ENCODE peak calls at places on chromosomes 1 and 21, in eight cellular contexts. One of them, this sample, is unnamed. For H3K9me3, the result is how much of the 10 kb centered on the place peaks cover.

GRCh38 chr1:201624741-201625646 is 86.1 kb downstream of the NAV1 start:
- DNase-seq in Peyer's patch: no peak
- DNase-seq in psoas muscle: no peak
- DNase-seq in cardiac muscle cell: no peak
- DNase-seq in stomach: no peak
- DNase-seq in GM23248: peak
- DNase-seq in SK-N-SH: no peak
- DNase-seq in fibroblast of lung: peak
- DNase-seq in this sample: no peak

GRCh38 chr1:174191255-174191906 is 32.1 kb downstream of the RABGAP1L start:
- DNase-seq in Peyer's patch: no peak
- DNase-seq in psoas muscle: no peak
- DNase-seq in cardiac muscle cell: no peak
- DNase-seq in stomach: no peak
- DNase-seq in GM23248: peak
- DNase-seq in SK-N-SH: no peak
- DNase-seq in fibroblast of lung: no peak
- DNase-seq in this sample: no peak

GRCh38 chr21:20971296-20971921 is 26.8 kb upstream of the NCAM2 start:
- DNase-seq in Peyer's patch: no peak
- DNase-seq in psoas muscle: peak
- DNase-seq in cardiac muscle cell: peak
- DNase-seq in stomach: no peak
- DNase-seq in GM23248: peak
- DNase-seq in SK-N-SH: peak
- DNase-seq in fibroblast of lung: peak
- DNase-seq in this sample: peak

GRCh38 chr1:175866776-175867175 is 123.4 kb upstream of the TNR start:
- DNase-seq in Peyer's patch: no peak
- DNase-seq in psoas muscle: no peak
- DNase-seq in cardiac muscle cell: no peak
- DNase-seq in stomach: no peak
- DNase-seq in GM23248: no peak
- DNase-seq in SK-N-SH: no peak
- DNase-seq in fibroblast of lung: no peak
- DNase-seq in this sample: no peak

GRCh38 chr1:160085686-160086089 is 4.3 kb downstream of the KCNJ9 start:
- DNase-seq in Peyer's patch: peak
- DNase-seq in psoas muscle: peak
- DNase-seq in cardiac muscle cell: peak
- DNase-seq in stomach: peak
- DNase-seq in GM23248: peak
- DNase-seq in SK-N-SH: peak
- DNase-seq in fibroblast of lung: peak
- DNase-seq in this sample: peak

GRCh38 chr1:118110580-118110979 is 74.4 kb downstream of the SPAG17 start:
- DNase-seq in Peyer's patch: no peak
- DNase-seq in psoas muscle: no peak
- DNase-seq in cardiac muscle cell: no peak
- DNase-seq in stomach: no peak
- DNase-seq in GM23248: no peak
- DNase-seq in SK-N-SH: no peak
- DNase-seq in fibroblast of lung: no peak
- DNase-seq in this sample: no peak

GRCh38 chr1:83017701-83018100 is 981.2 kb downstream of the TTLL7 start:
- DNase-seq in Peyer's patch: no peak
- DNase-seq in psoas muscle: no peak
- DNase-seq in cardiac muscle cell: peak
- DNase-seq in stomach: no peak
- DNase-seq in GM23248: no peak
- DNase-seq in SK-N-SH: no peak
- DNase-seq in fibroblast of lung: no peak
- DNase-seq in this sample: no peak

GRCh38 chr21:37915516-37915915 is 741 bp downstream of the KCNJ6 start:
- DNase-seq in Peyer's patch: no peak
- DNase-seq in psoas muscle: no peak
- DNase-seq in cardiac muscle cell: peak
- DNase-seq in stomach: no peak
- DNase-seq in GM23248: no peak
- DNase-seq in SK-N-SH: peak
- DNase-seq in fibroblast of lung: no peak
- DNase-seq in this sample: no peak

GRCh38 chr21:15659768-15660423 is 69.9 kb upstream of the USP25 start:
- DNase-seq in Peyer's patch: peak
- DNase-seq in psoas muscle: no peak
- DNase-seq in cardiac muscle cell: no peak
- DNase-seq in stomach: no peak
- DNase-seq in GM23248: no peak
- DNase-seq in SK-N-SH: no peak
- DNase-seq in fibroblast of lung: no peak
- DNase-seq in this sample: peak

GRCh38 chr1:154999651-155000474 is 2.7 kb upstream of the ZBTB7B start:
- DNase-seq in Peyer's patch: peak
- DNase-seq in psoas muscle: peak
- DNase-seq in cardiac muscle cell: peak
- DNase-seq in stomach: peak
- DNase-seq in GM23248: peak
- DNase-seq in SK-N-SH: peak
- DNase-seq in fibroblast of lung: no peak
- DNase-seq in this sample: peak

GRCh38 chr1:17189632-17190525 is 15.0 kb upstream of the PADI1 start:
- DNase-seq in Peyer's patch: peak
- DNase-seq in psoas muscle: no peak
- DNase-seq in cardiac muscle cell: no peak
- DNase-seq in stomach: peak
- DNase-seq in GM23248: peak
- DNase-seq in SK-N-SH: no peak
- DNase-seq in fibroblast of lung: peak
- DNase-seq in this sample: no peak

GRCh38 chr1:236862231-236862591 is 67.1 kb downstream of the MTR start:
- DNase-seq in Peyer's patch: no peak
- DNase-seq in psoas muscle: no peak
- DNase-seq in cardiac muscle cell: no peak
- DNase-seq in stomach: no peak
- DNase-seq in GM23248: no peak
- DNase-seq in SK-N-SH: no peak
- DNase-seq in fibroblast of lung: no peak
- DNase-seq in this sample: no peak

GRCh38 chr1:34656706-34657105 is 98.1 kb upstream of the GJB5 start:
- DNase-seq in Peyer's patch: no peak
- DNase-seq in psoas muscle: no peak
- DNase-seq in cardiac muscle cell: no peak
- DNase-seq in stomach: no peak
- DNase-seq in GM23248: no peak
- DNase-seq in SK-N-SH: no peak
- DNase-seq in fibroblast of lung: no peak
- DNase-seq in this sample: no peak

GRCh38 chr1:6185635-6186382 is 5.7 kb upstream of the CHD5 start:
- DNase-seq in Peyer's patch: no peak
- DNase-seq in psoas muscle: peak
- DNase-seq in cardiac muscle cell: peak
- DNase-seq in stomach: no peak
- DNase-seq in GM23248: peak
- DNase-seq in SK-N-SH: peak
- DNase-seq in fibroblast of lung: peak
- DNase-seq in this sample: no peak

GRCh38 chr1:220917101-220917500 is 37.9 kb downstream of the HLX start:
- DNase-seq in Peyer's patch: no peak
- DNase-seq in psoas muscle: no peak
- DNase-seq in cardiac muscle cell: no peak
- DNase-seq in stomach: no peak
- DNase-seq in GM23248: no peak
- DNase-seq in SK-N-SH: no peak
- DNase-seq in fibroblast of lung: no peak
- DNase-seq in this sample: no peak

GRCh38 chr1:198168180-198168579 is 11.4 kb downstream of the NEK7 start:
- DNase-seq in Peyer's patch: no peak
- DNase-seq in psoas muscle: no peak
- DNase-seq in cardiac muscle cell: no peak
- DNase-seq in stomach: no peak
- DNase-seq in GM23248: peak
- DNase-seq in SK-N-SH: no peak
- DNase-seq in fibroblast of lung: peak
- DNase-seq in this sample: no peak

GRCh38 chr1:51583532-51583931 is 33.4 kb upstream of the OSBPL9 start:
- DNase-seq in Peyer's patch: peak
- DNase-seq in psoas muscle: peak
- DNase-seq in cardiac muscle cell: no peak
- DNase-seq in stomach: peak
- DNase-seq in GM23248: peak
- DNase-seq in SK-N-SH: no peak
- DNase-seq in fibroblast of lung: peak
- DNase-seq in this sample: no peak

GRCh38 chr1:180248731-180249681 is 18.9 kb downstream of the LHX4 start:
- DNase-seq in Peyer's patch: no peak
- DNase-seq in psoas muscle: peak
- DNase-seq in cardiac muscle cell: peak
- DNase-seq in stomach: no peak
- DNase-seq in GM23248: peak
- DNase-seq in SK-N-SH: peak
- DNase-seq in fibroblast of lung: no peak
- DNase-seq in this sample: no peak

GRCh38 chr1:6330410-6330827 is 63.1 kb downstream of the ACOT7 start:
- DNase-seq in Peyer's patch: no peak
- DNase-seq in psoas muscle: no peak
- DNase-seq in cardiac muscle cell: no peak
- DNase-seq in stomach: no peak
- DNase-seq in GM23248: peak
- DNase-seq in SK-N-SH: no peak
- DNase-seq in fibroblast of lung: peak
- DNase-seq in this sample: no peak

GRCh38 chr21:36646011-36646410 is 52.9 kb upstream of the SIM2 start:
- DNase-seq in Peyer's patch: no peak
- DNase-seq in psoas muscle: no peak
- DNase-seq in cardiac muscle cell: no peak
- DNase-seq in stomach: no peak
- DNase-seq in GM23248: no peak
- DNase-seq in SK-N-SH: no peak
- DNase-seq in fibroblast of lung: no peak
- DNase-seq in this sample: no peak

GRCh38 chr1:38609166-38609880 is 250.2 kb downstream of the RRAGC start:
- DNase-seq in Peyer's patch: no peak
- DNase-seq in psoas muscle: no peak
- DNase-seq in cardiac muscle cell: no peak
- DNase-seq in stomach: no peak
- DNase-seq in GM23248: no peak
- DNase-seq in SK-N-SH: no peak
- DNase-seq in fibroblast of lung: no peak
- DNase-seq in this sample: no peak

GRCh38 chr1:41513388-41513745 is 28.9 kb upstream of the EDN2 start:
- DNase-seq in Peyer's patch: no peak
- DNase-seq in psoas muscle: peak
- DNase-seq in cardiac muscle cell: no peak
- DNase-seq in stomach: no peak
- DNase-seq in GM23248: no peak
- DNase-seq in SK-N-SH: peak
- DNase-seq in fibroblast of lung: no peak
- DNase-seq in this sample: no peak

GRCh38 chr1:15985611-15986272 is 9.8 kb upstream of the ZBTB17 start:
- DNase-seq in Peyer's patch: no peak
- DNase-seq in psoas muscle: no peak
- DNase-seq in cardiac muscle cell: no peak
- DNase-seq in stomach: no peak
- DNase-seq in GM23248: no peak
- DNase-seq in SK-N-SH: no peak
- DNase-seq in fibroblast of lung: no peak
- DNase-seq in this sample: no peak

GRCh38 chr1:99869304-99869703 is 19.1 kb downstream of the AGL start:
- DNase-seq in Peyer's patch: no peak
- DNase-seq in psoas muscle: no peak
- DNase-seq in cardiac muscle cell: no peak
- DNase-seq in stomach: no peak
- DNase-seq in GM23248: peak
- DNase-seq in SK-N-SH: no peak
- DNase-seq in fibroblast of lung: peak
- DNase-seq in this sample: no peak
- H3K9me3 ChIP-seq in Peyer's patch: under half
- H3K9me3 ChIP-seq in psoas muscle: under half
- H3K9me3 ChIP-seq in cardiac muscle cell: under half
- H3K9me3 ChIP-seq in stomach: under half
- H3K9me3 ChIP-seq in GM23248: under half
- H3K9me3 ChIP-seq in SK-N-SH: under half
- H3K9me3 ChIP-seq in fibroblast of lung: under half
- H3K9me3 ChIP-seq in this sample: under half

GRCh38 chr1:248697907-248698306 is 4.7 kb downstream of the OR14I1 start:
- DNase-seq in Peyer's patch: peak
- DNase-seq in psoas muscle: no peak
- DNase-seq in cardiac muscle cell: no peak
- DNase-seq in stomach: no peak
- DNase-seq in GM23248: no peak
- DNase-seq in SK-N-SH: no peak
- DNase-seq in fibroblast of lung: no peak
- DNase-seq in this sample: no peak
- H3K9me3 ChIP-seq in Peyer's patch: under half
- H3K9me3 ChIP-seq in psoas muscle: under half
- H3K9me3 ChIP-seq in cardiac muscle cell: under half
- H3K9me3 ChIP-seq in stomach: under half
- H3K9me3 ChIP-seq in GM23248: under half
- H3K9me3 ChIP-seq in SK-N-SH: under half
- H3K9me3 ChIP-seq in fibroblast of lung: under half
- H3K9me3 ChIP-seq in this sample: under half

GRCh38 chr1:227666286-227666685 is 68.8 kb downstream of the JMJD4 start:
- DNase-seq in Peyer's patch: no peak
- DNase-seq in psoas muscle: no peak
- DNase-seq in cardiac muscle cell: no peak
- DNase-seq in stomach: no peak
- DNase-seq in GM23248: peak
- DNase-seq in SK-N-SH: no peak
- DNase-seq in fibroblast of lung: no peak
- DNase-seq in this sample: no peak

GRCh38 chr1:227661495-227661894 is 73.6 kb downstream of the JMJD4 start:
- DNase-seq in Peyer's patch: no peak
- DNase-seq in psoas muscle: no peak
- DNase-seq in cardiac muscle cell: no peak
- DNase-seq in stomach: no peak
- DNase-seq in GM23248: no peak
- DNase-seq in SK-N-SH: no peak
- DNase-seq in fibroblast of lung: no peak
- DNase-seq in this sample: no peak

GRCh38 chr1:227662933-227663332 is 72.2 kb downstream of the JMJD4 start:
- DNase-seq in Peyer's patch: no peak
- DNase-seq in psoas muscle: no peak
- DNase-seq in cardiac muscle cell: no peak
- DNase-seq in stomach: no peak
- DNase-seq in GM23248: no peak
- DNase-seq in SK-N-SH: no peak
- DNase-seq in fibroblast of lung: no peak
- DNase-seq in this sample: no peak
- H3K9me3 ChIP-seq in Peyer's patch: under half
- H3K9me3 ChIP-seq in psoas muscle: half or more
- H3K9me3 ChIP-seq in cardiac muscle cell: under half
- H3K9me3 ChIP-seq in stomach: half or more
- H3K9me3 ChIP-seq in GM23248: under half
- H3K9me3 ChIP-seq in SK-N-SH: half or more
- H3K9me3 ChIP-seq in fibroblast of lung: under half
- H3K9me3 ChIP-seq in this sample: under half

DNA sequence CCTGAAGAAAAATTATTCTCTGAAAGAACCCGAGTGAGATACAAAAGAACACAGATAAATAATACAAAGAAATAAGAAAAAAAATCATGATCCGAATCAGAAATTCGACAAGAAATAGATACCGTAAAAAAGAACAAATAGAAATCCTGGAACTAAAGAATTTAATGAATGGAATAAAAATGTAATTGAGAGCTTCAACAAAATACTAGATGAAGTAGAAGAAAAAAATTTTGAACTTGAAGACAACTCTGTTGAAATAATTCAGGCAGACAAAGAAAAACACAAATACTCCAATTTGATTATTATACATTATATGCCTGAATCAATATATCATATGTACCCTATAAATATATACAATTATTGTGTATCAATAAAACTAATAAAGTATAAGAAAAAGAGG is 4.8 kb upstream of the OR6F1 start:
- DNase-seq in Peyer's patch: no peak
- DNase-seq in psoas muscle: no peak
- DNase-seq in cardiac muscle cell: no peak
- DNase-seq in stomach: no peak
- DNase-seq in GM23248: no peak
- DNase-seq in SK-N-SH: no peak
- DNase-seq in fibroblast of lung: no peak
- DNase-seq in this sample: no peak
- H3K9me3 ChIP-seq in Peyer's patch: under half
- H3K9me3 ChIP-seq in psoas muscle: under half
- H3K9me3 ChIP-seq in cardiac muscle cell: under half
- H3K9me3 ChIP-seq in stomach: under half
- H3K9me3 ChIP-seq in GM23248: under half
- H3K9me3 ChIP-seq in SK-N-SH: under half
- H3K9me3 ChIP-seq in fibroblast of lung: under half
- H3K9me3 ChIP-seq in this sample: under half